ENCODE peak calls at places on chromosomes 2 and 18, in seven cellular contexts. One of them, this sample, is unnamed.

GRCh38 chr2:197890160-197890559 is 85.8 kb downstream of the PLCL1 start:
- DNase-seq in GM20000: no peak
- DNase-seq in nucleus accumbens: no peak
- DNase-seq in stimulated activated CD8-positive, alpha-beta memory T cell treated with anti-CD3 and anti-CD28 coated beads, Interleukin-12 subunit alpha, Interleukin-12 subunit beta, amount 100 ng/mL, for 1 hour: no peak
- DNase-seq in dermis microvascular lymphatic vessel endothelial cell: peak
- DNase-seq in bronchial epithelial cell: no peak
- DNase-seq in AG04450: no peak
- DNase-seq in this sample: no peak

GRCh38 chr2:8133331-8133730 is 548.5 kb upstream of the ID2 start:
- DNase-seq in GM20000: no peak
- DNase-seq in nucleus accumbens: no peak
- DNase-seq in stimulated activated CD8-positive, alpha-beta memory T cell treated with anti-CD3 and anti-CD28 coated beads, Interleukin-12 subunit alpha, Interleukin-12 subunit beta, amount 100 ng/mL, for 1 hour: no peak
- DNase-seq in dermis microvascular lymphatic vessel endothelial cell: no peak
- DNase-seq in bronchial epithelial cell: no peak
- DNase-seq in AG04450: no peak
- DNase-seq in this sample: no peak

GRCh38 chr2:120771111-120771555 is 35.5 kb downstream of the GLI2 start:
- DNase-seq in GM20000: no peak
- DNase-seq in nucleus accumbens: no peak
- DNase-seq in stimulated activated CD8-positive, alpha-beta memory T cell treated with anti-CD3 and anti-CD28 coated beads, Interleukin-12 subunit alpha, Interleukin-12 subunit beta, amount 100 ng/mL, for 1 hour: no peak
- DNase-seq in dermis microvascular lymphatic vessel endothelial cell: no peak
- DNase-seq in bronchial epithelial cell: no peak
- DNase-seq in AG04450: no peak
- DNase-seq in this sample: no peak

GRCh38 chr2:172465417-172466334 is 38.3 kb downstream of the ITGA6 start:
- DNase-seq in GM20000: peak
- DNase-seq in nucleus accumbens: no peak
- DNase-seq in stimulated activated CD8-positive, alpha-beta memory T cell treated with anti-CD3 and anti-CD28 coated beads, Interleukin-12 subunit alpha, Interleukin-12 subunit beta, amount 100 ng/mL, for 1 hour: peak
- DNase-seq in dermis microvascular lymphatic vessel endothelial cell: peak
- DNase-seq in bronchial epithelial cell: peak
- DNase-seq in AG04450: peak
- DNase-seq in this sample: peak

GRCh38 chr2:9398881-9399805 is 24.2 kb downstream of the ITGB1BP1 start:
- DNase-seq in GM20000: no peak
- DNase-seq in nucleus accumbens: no peak
- DNase-seq in stimulated activated CD8-positive, alpha-beta memory T cell treated with anti-CD3 and anti-CD28 coated beads, Interleukin-12 subunit alpha, Interleukin-12 subunit beta, amount 100 ng/mL, for 1 hour: no peak
- DNase-seq in dermis microvascular lymphatic vessel endothelial cell: no peak
- DNase-seq in bronchial epithelial cell: no peak
- DNase-seq in AG04450: no peak
- DNase-seq in this sample: peak

GRCh38 chr2:58197894-58198293 is 43.2 kb downstream of the FANCL start:
- DNase-seq in GM20000: no peak
- DNase-seq in nucleus accumbens: no peak
- DNase-seq in stimulated activated CD8-positive, alpha-beta memory T cell treated with anti-CD3 and anti-CD28 coated beads, Interleukin-12 subunit alpha, Interleukin-12 subunit beta, amount 100 ng/mL, for 1 hour: no peak
- DNase-seq in dermis microvascular lymphatic vessel endothelial cell: no peak
- DNase-seq in bronchial epithelial cell: no peak
- DNase-seq in AG04450: no peak
- DNase-seq in this sample: no peak

GRCh38 chr2:172445851-172446250 is 18.5 kb downstream of the ITGA6 start:
- DNase-seq in GM20000: no peak
- DNase-seq in nucleus accumbens: no peak
- DNase-seq in stimulated activated CD8-positive, alpha-beta memory T cell treated with anti-CD3 and anti-CD28 coated beads, Interleukin-12 subunit alpha, Interleukin-12 subunit beta, amount 100 ng/mL, for 1 hour: no peak
- DNase-seq in dermis microvascular lymphatic vessel endothelial cell: no peak
- DNase-seq in bronchial epithelial cell: no peak
- DNase-seq in AG04450: no peak
- DNase-seq in this sample: no peak

GRCh38 chr2:11097988-11098387 is 57.3 kb upstream of the SLC66A3 start:
- DNase-seq in GM20000: no peak
- DNase-seq in nucleus accumbens: no peak
- DNase-seq in stimulated activated CD8-positive, alpha-beta memory T cell treated with anti-CD3 and anti-CD28 coated beads, Interleukin-12 subunit alpha, Interleukin-12 subunit beta, amount 100 ng/mL, for 1 hour: no peak
- DNase-seq in dermis microvascular lymphatic vessel endothelial cell: no peak
- DNase-seq in bronchial epithelial cell: no peak
- DNase-seq in AG04450: no peak
- DNase-seq in this sample: no peak

GRCh38 chr2:113240150-113240914 is 38.4 kb downstream of the PAX8 start:
- DNase-seq in GM20000: no peak
- DNase-seq in nucleus accumbens: no peak
- DNase-seq in stimulated activated CD8-positive, alpha-beta memory T cell treated with anti-CD3 and anti-CD28 coated beads, Interleukin-12 subunit alpha, Interleukin-12 subunit beta, amount 100 ng/mL, for 1 hour: no peak
- DNase-seq in dermis microvascular lymphatic vessel endothelial cell: peak
- DNase-seq in bronchial epithelial cell: peak
- DNase-seq in AG04450: peak
- DNase-seq in this sample: peak

GRCh38 chr2:170254293-170254732 is 76.4 kb downstream of the MYO3B start:
- DNase-seq in GM20000: no peak
- DNase-seq in nucleus accumbens: no peak
- DNase-seq in stimulated activated CD8-positive, alpha-beta memory T cell treated with anti-CD3 and anti-CD28 coated beads, Interleukin-12 subunit alpha, Interleukin-12 subunit beta, amount 100 ng/mL, for 1 hour: no peak
- DNase-seq in dermis microvascular lymphatic vessel endothelial cell: no peak
- DNase-seq in bronchial epithelial cell: no peak
- DNase-seq in AG04450: no peak
- DNase-seq in this sample: no peak

GRCh38 chr18:8793445-8794132 is 88.2 kb downstream of the MTCL1 start:
- DNase-seq in GM20000: no peak
- DNase-seq in nucleus accumbens: no peak
- DNase-seq in stimulated activated CD8-positive, alpha-beta memory T cell treated with anti-CD3 and anti-CD28 coated beads, Interleukin-12 subunit alpha, Interleukin-12 subunit beta, amount 100 ng/mL, for 1 hour: no peak
- DNase-seq in dermis microvascular lymphatic vessel endothelial cell: no peak
- DNase-seq in bronchial epithelial cell: no peak
- DNase-seq in AG04450: no peak
- DNase-seq in this sample: no peak

GRCh38 chr18:11850821-11851155 is 425 bp upstream of the CHMP1B start:
- DNase-seq in GM20000: no peak
- DNase-seq in nucleus accumbens: no peak
- DNase-seq in stimulated activated CD8-positive, alpha-beta memory T cell treated with anti-CD3 and anti-CD28 coated beads, Interleukin-12 subunit alpha, Interleukin-12 subunit beta, amount 100 ng/mL, for 1 hour: no peak
- DNase-seq in dermis microvascular lymphatic vessel endothelial cell: peak
- DNase-seq in bronchial epithelial cell: peak
- DNase-seq in AG04450: no peak
- DNase-seq in this sample: peak

GRCh38 chr2:205752924-205753323 is 70.6 kb downstream of the NRP2 start:
- DNase-seq in GM20000: no peak
- DNase-seq in nucleus accumbens: no peak
- DNase-seq in stimulated activated CD8-positive, alpha-beta memory T cell treated with anti-CD3 and anti-CD28 coated beads, Interleukin-12 subunit alpha, Interleukin-12 subunit beta, amount 100 ng/mL, for 1 hour: no peak
- DNase-seq in dermis microvascular lymphatic vessel endothelial cell: no peak
- DNase-seq in bronchial epithelial cell: no peak
- DNase-seq in AG04450: no peak
- DNase-seq in this sample: no peak

GRCh38 chr2:100610381-100610831 is 47.6 kb downstream of the PDCL3 start:
- DNase-seq in GM20000: peak
- DNase-seq in nucleus accumbens: peak
- DNase-seq in stimulated activated CD8-positive, alpha-beta memory T cell treated with anti-CD3 and anti-CD28 coated beads, Interleukin-12 subunit alpha, Interleukin-12 subunit beta, amount 100 ng/mL, for 1 hour: peak
- DNase-seq in dermis microvascular lymphatic vessel endothelial cell: peak
- DNase-seq in bronchial epithelial cell: peak
- DNase-seq in AG04450: peak
- DNase-seq in this sample: no peak

GRCh38 chr18:55106906-55107305 is 147.6 kb upstream of the CCDC68 start:
- DNase-seq in GM20000: no peak
- DNase-seq in nucleus accumbens: no peak
- DNase-seq in stimulated activated CD8-positive, alpha-beta memory T cell treated with anti-CD3 and anti-CD28 coated beads, Interleukin-12 subunit alpha, Interleukin-12 subunit beta, amount 100 ng/mL, for 1 hour: no peak
- DNase-seq in dermis microvascular lymphatic vessel endothelial cell: no peak
- DNase-seq in bronchial epithelial cell: no peak
- DNase-seq in AG04450: no peak
- DNase-seq in this sample: no peak

GRCh38 chr18:55489034-55489741 is 98.8 kb downstream of the TCF4 start:
- DNase-seq in GM20000: no peak
- DNase-seq in nucleus accumbens: no peak
- DNase-seq in stimulated activated CD8-positive, alpha-beta memory T cell treated with anti-CD3 and anti-CD28 coated beads, Interleukin-12 subunit alpha, Interleukin-12 subunit beta, amount 100 ng/mL, for 1 hour: no peak
- DNase-seq in dermis microvascular lymphatic vessel endothelial cell: no peak
- DNase-seq in bronchial epithelial cell: no peak
- DNase-seq in AG04450: no peak
- DNase-seq in this sample: no peak

GRCh38 chr18:67731853-67732252 is 215.3 kb upstream of the DSEL start:
- DNase-seq in GM20000: no peak
- DNase-seq in nucleus accumbens: no peak
- DNase-seq in stimulated activated CD8-positive, alpha-beta memory T cell treated with anti-CD3 and anti-CD28 coated beads, Interleukin-12 subunit alpha, Interleukin-12 subunit beta, amount 100 ng/mL, for 1 hour: no peak
- DNase-seq in dermis microvascular lymphatic vessel endothelial cell: peak
- DNase-seq in bronchial epithelial cell: peak
- DNase-seq in AG04450: peak
- DNase-seq in this sample: no peak

GRCh38 chr2:119772128-119772527 is 12.4 kb downstream of the PTPN4 start:
- DNase-seq in GM20000: no peak
- DNase-seq in nucleus accumbens: no peak
- DNase-seq in stimulated activated CD8-positive, alpha-beta memory T cell treated with anti-CD3 and anti-CD28 coated beads, Interleukin-12 subunit alpha, Interleukin-12 subunit beta, amount 100 ng/mL, for 1 hour: no peak
- DNase-seq in dermis microvascular lymphatic vessel endothelial cell: no peak
- DNase-seq in bronchial epithelial cell: no peak
- DNase-seq in AG04450: no peak
- DNase-seq in this sample: no peak

GRCh38 chr2:205705511-205706397 is 23.5 kb downstream of the NRP2 start:
- DNase-seq in GM20000: no peak
- DNase-seq in nucleus accumbens: no peak
- DNase-seq in stimulated activated CD8-positive, alpha-beta memory T cell treated with anti-CD3 and anti-CD28 coated beads, Interleukin-12 subunit alpha, Interleukin-12 subunit beta, amount 100 ng/mL, for 1 hour: no peak
- DNase-seq in dermis microvascular lymphatic vessel endothelial cell: no peak
- DNase-seq in bronchial epithelial cell: no peak
- DNase-seq in AG04450: no peak
- DNase-seq in this sample: no peak

GRCh38 chr2:168526641-168527040 is 70.6 kb downstream of the CERS6 start:
- DNase-seq in GM20000: no peak
- DNase-seq in nucleus accumbens: no peak
- DNase-seq in stimulated activated CD8-positive, alpha-beta memory T cell treated with anti-CD3 and anti-CD28 coated beads, Interleukin-12 subunit alpha, Interleukin-12 subunit beta, amount 100 ng/mL, for 1 hour: no peak
- DNase-seq in dermis microvascular lymphatic vessel endothelial cell: no peak
- DNase-seq in bronchial epithelial cell: peak
- DNase-seq in AG04450: no peak
- DNase-seq in this sample: no peak

GRCh38 chr2:221610249-221610648 is 38.1 kb upstream of the EPHA4 start:
- DNase-seq in GM20000: no peak
- DNase-seq in nucleus accumbens: no peak
- DNase-seq in stimulated activated CD8-positive, alpha-beta memory T cell treated with anti-CD3 and anti-CD28 coated beads, Interleukin-12 subunit alpha, Interleukin-12 subunit beta, amount 100 ng/mL, for 1 hour: no peak
- DNase-seq in dermis microvascular lymphatic vessel endothelial cell: no peak
- DNase-seq in bronchial epithelial cell: no peak
- DNase-seq in AG04450: no peak
- DNase-seq in this sample: no peak

GRCh38 chr2:160140001-160140400 is 60.1 kb downstream of the ITGB6 start:
- DNase-seq in GM20000: no peak
- DNase-seq in nucleus accumbens: no peak
- DNase-seq in stimulated activated CD8-positive, alpha-beta memory T cell treated with anti-CD3 and anti-CD28 coated beads, Interleukin-12 subunit alpha, Interleukin-12 subunit beta, amount 100 ng/mL, for 1 hour: no peak
- DNase-seq in dermis microvascular lymphatic vessel endothelial cell: no peak
- DNase-seq in bronchial epithelial cell: no peak
- DNase-seq in AG04450: no peak
- DNase-seq in this sample: no peak

GRCh38 chr2:62042944-62043343 is 137.5 kb downstream of the COMMD1 start:
- DNase-seq in GM20000: no peak
- DNase-seq in nucleus accumbens: no peak
- DNase-seq in stimulated activated CD8-positive, alpha-beta memory T cell treated with anti-CD3 and anti-CD28 coated beads, Interleukin-12 subunit alpha, Interleukin-12 subunit beta, amount 100 ng/mL, for 1 hour: no peak
- DNase-seq in dermis microvascular lymphatic vessel endothelial cell: no peak
- DNase-seq in bronchial epithelial cell: peak
- DNase-seq in AG04450: no peak
- DNase-seq in this sample: no peak

GRCh38 chr2:101466426-101466825 is 8.5 kb downstream of the RFX8 start:
- DNase-seq in GM20000: no peak
- DNase-seq in nucleus accumbens: no peak
- DNase-seq in stimulated activated CD8-positive, alpha-beta memory T cell treated with anti-CD3 and anti-CD28 coated beads, Interleukin-12 subunit alpha, Interleukin-12 subunit beta, amount 100 ng/mL, for 1 hour: no peak
- DNase-seq in dermis microvascular lymphatic vessel endothelial cell: peak
- DNase-seq in bronchial epithelial cell: no peak
- DNase-seq in AG04450: no peak
- DNase-seq in this sample: no peak

GRCh38 chr2:37570773-37571570 is 100.5 kb downstream of the CDC42EP3 start:
- DNase-seq in GM20000: peak
- DNase-seq in nucleus accumbens: no peak
- DNase-seq in stimulated activated CD8-positive, alpha-beta memory T cell treated with anti-CD3 and anti-CD28 coated beads, Interleukin-12 subunit alpha, Interleukin-12 subunit beta, amount 100 ng/mL, for 1 hour: no peak
- DNase-seq in dermis microvascular lymphatic vessel endothelial cell: peak
- DNase-seq in bronchial epithelial cell: peak
- DNase-seq in AG04450: no peak
- DNase-seq in this sample: peak

GRCh38 chr2:118675531-118675930 is 171.9 kb downstream of the EN1 start:
- DNase-seq in GM20000: no peak
- DNase-seq in nucleus accumbens: no peak
- DNase-seq in stimulated activated CD8-positive, alpha-beta memory T cell treated with anti-CD3 and anti-CD28 coated beads, Interleukin-12 subunit alpha, Interleukin-12 subunit beta, amount 100 ng/mL, for 1 hour: no peak
- DNase-seq in dermis microvascular lymphatic vessel endothelial cell: no peak
- DNase-seq in bronchial epithelial cell: no peak
- DNase-seq in AG04450: no peak
- DNase-seq in this sample: no peak

GRCh38 chr18:9109523-9109922 is 7.0 kb downstream of the NDUFV2 start:
- DNase-seq in GM20000: no peak
- DNase-seq in nucleus accumbens: no peak
- DNase-seq in stimulated activated CD8-positive, alpha-beta memory T cell treated with anti-CD3 and anti-CD28 coated beads, Interleukin-12 subunit alpha, Interleukin-12 subunit beta, amount 100 ng/mL, for 1 hour: no peak
- DNase-seq in dermis microvascular lymphatic vessel endothelial cell: no peak
- DNase-seq in bronchial epithelial cell: no peak
- DNase-seq in AG04450: no peak
- DNase-seq in this sample: no peak

GRCh38 chr2:79116997-79117928 is 3.0 kb upstream of the REG1A start:
- DNase-seq in GM20000: no peak
- DNase-seq in nucleus accumbens: no peak
- DNase-seq in stimulated activated CD8-positive, alpha-beta memory T cell treated with anti-CD3 and anti-CD28 coated beads, Interleukin-12 subunit alpha, Interleukin-12 subunit beta, amount 100 ng/mL, for 1 hour: no peak
- DNase-seq in dermis microvascular lymphatic vessel endothelial cell: no peak
- DNase-seq in bronchial epithelial cell: no peak
- DNase-seq in AG04450: no peak
- DNase-seq in this sample: no peak

GRCh38 chr18:10878703-10879102 is 270.7 kb downstream of the PIEZO2 start:
- DNase-seq in GM20000: peak
- DNase-seq in nucleus accumbens: no peak
- DNase-seq in stimulated activated CD8-positive, alpha-beta memory T cell treated with anti-CD3 and anti-CD28 coated beads, Interleukin-12 subunit alpha, Interleukin-12 subunit beta, amount 100 ng/mL, for 1 hour: no peak
- DNase-seq in dermis microvascular lymphatic vessel endothelial cell: no peak
- DNase-seq in bronchial epithelial cell: no peak
- DNase-seq in AG04450: no peak
- DNase-seq in this sample: no peak

GRCh38 chr2:200336980-200337615 is 30.6 kb downstream of the SPATS2L start:
- DNase-seq in GM20000: no peak
- DNase-seq in nucleus accumbens: no peak
- DNase-seq in stimulated activated CD8-positive, alpha-beta memory T cell treated with anti-CD3 and anti-CD28 coated beads, Interleukin-12 subunit alpha, Interleukin-12 subunit beta, amount 100 ng/mL, for 1 hour: no peak
- DNase-seq in dermis microvascular lymphatic vessel endothelial cell: peak
- DNase-seq in bronchial epithelial cell: no peak
- DNase-seq in AG04450: no peak
- DNase-seq in this sample: no peak

GRCh38 chr2:68832161-68832869 is 38.9 kb downstream of the BMP10 start:
- DNase-seq in GM20000: peak
- DNase-seq in nucleus accumbens: no peak
- DNase-seq in stimulated activated CD8-positive, alpha-beta memory T cell treated with anti-CD3 and anti-CD28 coated beads, Interleukin-12 subunit alpha, Interleukin-12 subunit beta, amount 100 ng/mL, for 1 hour: no peak
- DNase-seq in dermis microvascular lymphatic vessel endothelial cell: peak
- DNase-seq in bronchial epithelial cell: peak
- DNase-seq in AG04450: no peak
- DNase-seq in this sample: peak

GRCh38 chr18:79411614-79412526 is 16.1 kb downstream of the NFATC1 start:
- DNase-seq in GM20000: no peak
- DNase-seq in nucleus accumbens: no peak
- DNase-seq in stimulated activated CD8-positive, alpha-beta memory T cell treated with anti-CD3 and anti-CD28 coated beads, Interleukin-12 subunit alpha, Interleukin-12 subunit beta, amount 100 ng/mL, for 1 hour: no peak
- DNase-seq in dermis microvascular lymphatic vessel endothelial cell: peak
- DNase-seq in bronchial epithelial cell: no peak
- DNase-seq in AG04450: no peak
- DNase-seq in this sample: no peak

GRCh38 chr18:22088029-22088428 is 81.4 kb upstream of the GATA6 start:
- DNase-seq in GM20000: no peak
- DNase-seq in nucleus accumbens: no peak
- DNase-seq in stimulated activated CD8-positive, alpha-beta memory T cell treated with anti-CD3 and anti-CD28 coated beads, Interleukin-12 subunit alpha, Interleukin-12 subunit beta, amount 100 ng/mL, for 1 hour: no peak
- DNase-seq in dermis microvascular lymphatic vessel endothelial cell: no peak
- DNase-seq in bronchial epithelial cell: peak
- DNase-seq in AG04450: no peak
- DNase-seq in this sample: no peak

GRCh38 chr2:44778221-44778654 is 163.3 kb upstream of the SIX3 start:
- DNase-seq in GM20000: no peak
- DNase-seq in nucleus accumbens: no peak
- DNase-seq in stimulated activated CD8-positive, alpha-beta memory T cell treated with anti-CD3 and anti-CD28 coated beads, Interleukin-12 subunit alpha, Interleukin-12 subunit beta, amount 100 ng/mL, for 1 hour: no peak
- DNase-seq in dermis microvascular lymphatic vessel endothelial cell: no peak
- DNase-seq in bronchial epithelial cell: no peak
- DNase-seq in AG04450: no peak
- DNase-seq in this sample: no peak

GRCh38 chr2:84641016-84641415 is 124.7 kb downstream of the DNAH6 start:
- DNase-seq in GM20000: no peak
- DNase-seq in nucleus accumbens: no peak
- DNase-seq in stimulated activated CD8-positive, alpha-beta memory T cell treated with anti-CD3 and anti-CD28 coated beads, Interleukin-12 subunit alpha, Interleukin-12 subunit beta, amount 100 ng/mL, for 1 hour: no peak
- DNase-seq in dermis microvascular lymphatic vessel endothelial cell: no peak
- DNase-seq in bronchial epithelial cell: no peak
- DNase-seq in AG04450: no peak
- DNase-seq in this sample: no peak

GRCh38 chr2:149389506-149390167 is 59.2 kb downstream of the LYPD6 start:
- DNase-seq in GM20000: no peak
- DNase-seq in nucleus accumbens: no peak
- DNase-seq in stimulated activated CD8-positive, alpha-beta memory T cell treated with anti-CD3 and anti-CD28 coated beads, Interleukin-12 subunit alpha, Interleukin-12 subunit beta, amount 100 ng/mL, for 1 hour: no peak
- DNase-seq in dermis microvascular lymphatic vessel endothelial cell: no peak
- DNase-seq in bronchial epithelial cell: no peak
- DNase-seq in AG04450: no peak
- DNase-seq in this sample: no peak

GRCh38 chr2:38353402-38353801 is 23.7 kb downstream of the ATL2 start:
- DNase-seq in GM20000: no peak
- DNase-seq in nucleus accumbens: no peak
- DNase-seq in stimulated activated CD8-positive, alpha-beta memory T cell treated with anti-CD3 and anti-CD28 coated beads, Interleukin-12 subunit alpha, Interleukin-12 subunit beta, amount 100 ng/mL, for 1 hour: no peak
- DNase-seq in dermis microvascular lymphatic vessel endothelial cell: no peak
- DNase-seq in bronchial epithelial cell: no peak
- DNase-seq in AG04450: no peak
- DNase-seq in this sample: no peak